ENCODE peak calls at places on chromosomes 6 and 20, in four cellular contexts. M is heart right ventricle, G is psoas muscle, K is cardiac muscle cell. H is an unnamed sample. For H3K27me3, the result is how much of the 10 kb centered on the place peaks cover.

GRCh38 chr20:40682104-40683045 is 6.7 kb downstream of the MAFB start:
- DNase-seq in M (no peak), K (peak), G (no peak), H (no peak)

GRCh38 chr20:1815502-1816085 is 79.6 kb upstream of the SIRPA start:
- DNase-seq in K (no peak), M (no peak), G (no peak), H (no peak)

GRCh38 chr20:33789109-33789857 is 21.9 kb upstream of the CHMP4B start:
- DNase-seq in K (peak), M (peak), G (peak), H (peak)

GRCh38 chr6:11414564-11414963 is 123.0 kb upstream of the TMEM170B start:
- DNase-seq in M (no peak), K (no peak), G (no peak), H (no peak)

GRCh38 chr20:52783769-52784168 is 188.4 kb upstream of the TSHZ2 start:
- DNase-seq in K (peak), M (no peak), G (no peak), H (peak)

GRCh38 chr20:51811040-51811351 is 8.7 kb upstream of the SALL4 start:
- DNase-seq in G (no peak), M (no peak), K (peak), H (no peak)

GRCh38 chr6:63571883-63572732 is at the start of the genes LOC128125822 and PTP4A1:
- DNase-seq in K (peak), G (peak), M (peak), H (peak)

GRCh38 chr6:53269827-53270226 is 78.9 kb downstream of the ELOVL5 start:
- DNase-seq in G (no peak), M (no peak), K (no peak), H (no peak)

GRCh38 chr20:50520222-50520877 is 10.2 kb downstream of the PTPN1 start:
- DNase-seq in G (no peak), M (no peak), K (no peak), H (no peak)

GRCh38 chr20:18774207-18774606 is 39.4 kb upstream of the SCP2D1 start:
- DNase-seq in K (no peak), G (no peak), M (no peak), H (no peak)

GRCh38 chr20:44083220-44083933 is 103.6 kb downstream of the JPH2 start:
- DNase-seq in M (peak), G (peak), K (no peak), H (peak)

GRCh38 chr6:118589186-118589585 is 41.1 kb downstream of the PLN start:
- DNase-seq in G (no peak), M (no peak), K (peak), H (no peak)

DNA sequence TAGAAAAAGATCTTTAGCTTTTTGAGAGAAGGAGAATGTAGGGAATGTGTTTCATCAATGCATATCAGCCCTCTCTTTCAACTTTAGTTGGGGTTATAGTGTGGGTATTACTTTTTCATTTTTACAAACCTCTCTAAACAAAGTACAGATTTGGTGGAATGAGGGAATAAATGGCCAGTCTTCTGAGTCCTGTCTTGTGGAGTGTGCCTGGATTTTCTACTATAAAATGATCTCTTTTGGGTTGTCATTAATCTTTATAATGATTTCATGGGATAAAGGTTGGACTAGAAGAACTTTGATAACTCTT is 209.3 kb downstream of the RNF144B start:
- DNase-seq in K (no peak), M (no peak), G (no peak), H (no peak)
- TF ChIP-seq CTCF in K (no peak), M (no peak), G (no peak), H (no peak)

DNA sequence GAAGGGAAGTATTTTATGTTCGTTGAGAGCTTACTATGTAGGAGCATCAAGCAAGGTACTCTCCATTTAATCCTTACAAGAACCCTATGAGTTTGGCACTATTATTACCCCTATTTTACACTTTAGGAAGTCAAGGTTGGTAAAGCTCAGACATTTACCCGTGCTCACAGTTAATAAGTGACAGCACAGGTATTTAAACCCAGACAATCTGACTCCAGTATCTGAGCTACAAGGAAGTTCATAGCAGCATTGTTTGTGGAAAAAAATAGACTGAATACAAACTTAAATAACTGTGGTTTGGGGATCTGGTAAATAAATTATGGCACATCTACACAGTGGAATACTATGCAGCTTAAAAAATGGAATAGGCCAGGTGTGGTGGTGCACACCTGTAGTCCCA is 21.2 kb upstream of the GMNN start:
- DNase-seq in K (no peak), G (no peak), M (no peak), H (no peak)
- H3K4me3 ChIP-seq in K (no peak), G (no peak), M (no peak), H (no peak)

GRCh38 chr6:158081657-158081935 is 86.5 kb downstream of the SERAC1 start:
- DNase-seq in G (no peak), M (no peak), K (no peak), H (no peak)
- H3K27me3 ChIP-seq in G (under half), M (under half), K (under half), H (under half)

DNA sequence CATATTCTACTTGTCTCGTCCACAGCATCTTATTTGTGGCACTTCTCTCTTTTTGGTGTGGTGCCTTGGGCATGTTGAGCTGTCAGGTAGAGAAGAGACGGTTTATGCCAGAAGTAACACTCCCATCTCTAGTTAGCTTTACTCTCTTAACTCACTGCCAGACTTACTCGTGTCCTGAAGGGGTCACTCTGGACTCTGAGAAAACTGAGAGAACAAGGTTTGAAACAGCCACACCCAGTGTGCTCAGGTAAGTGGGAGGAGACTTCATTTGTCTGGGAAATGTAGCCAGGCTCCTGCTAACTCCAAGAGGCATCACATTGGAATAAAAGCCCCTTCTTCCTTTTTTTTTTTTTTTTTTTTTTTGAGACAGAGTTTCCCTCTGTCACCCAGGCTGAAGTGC is 360.8 kb downstream of the QKI start:
- DNase-seq in G (no peak), M (no peak), K (no peak), H (no peak)
- TF ChIP-seq CTCF in G (no peak), M (no peak), K (no peak), H (no peak)

H was measured in BE2C.